ENCODE peak calls at places on chromosome 2, in nine cellular contexts. One of them, this sample, is unnamed.

GRCh38 chr2:3263487-3263886 is 114.1 kb downstream of the EIPR1 start:
- DNase-seq in fibroblast of the aortic adventitia: no peak
- DNase-seq in choroid plexus epithelial cell: no peak
- DNase-seq in OCI-LY7: no peak
- DNase-seq in hepatocyte: no peak
- DNase-seq in astrocyte of the spinal cord: no peak
- DNase-seq in NB4: no peak
- DNase-seq in fibroblast of lung: no peak
- DNase-seq in bronchial epithelial cell: no peak
- DNase-seq in this sample: no peak

GRCh38 chr2:15166878-15167277 is 394.3 kb downstream of the NBAS start:
- DNase-seq in fibroblast of lung: no peak
- DNase-seq in hepatocyte: no peak
- DNase-seq in NB4: no peak
- DNase-seq in bronchial epithelial cell: no peak
- DNase-seq in OCI-LY7: no peak
- DNase-seq in choroid plexus epithelial cell: no peak
- DNase-seq in astrocyte of the spinal cord: no peak
- DNase-seq in fibroblast of the aortic adventitia: no peak
- DNase-seq in this sample: no peak

GRCh38 chr2:158191569-158191968 is 89.9 kb downstream of the UPP2 start:
- DNase-seq in astrocyte of the spinal cord: no peak
- DNase-seq in hepatocyte: no peak
- DNase-seq in fibroblast of the aortic adventitia: peak; percentile 6
- DNase-seq in bronchial epithelial cell: no peak
- DNase-seq in choroid plexus epithelial cell: peak; percentile 55
- DNase-seq in OCI-LY7: no peak
- DNase-seq in fibroblast of lung: no peak
- DNase-seq in NB4: no peak
- DNase-seq in this sample: no peak

GRCh38 chr2:130355578-130356431 is at the start of gene PTPN18:
- DNase-seq in choroid plexus epithelial cell: peak; percentile 89
- DNase-seq in hepatocyte: peak; percentile 94
- DNase-seq in bronchial epithelial cell: peak; percentile 65
- DNase-seq in fibroblast of lung: peak; percentile 84
- DNase-seq in NB4: peak; percentile 83
- DNase-seq in astrocyte of the spinal cord: peak; percentile 86
- DNase-seq in fibroblast of the aortic adventitia: peak; percentile 82
- DNase-seq in OCI-LY7: peak; percentile 68
- DNase-seq in this sample: peak; percentile 92

GRCh38 chr2:10356459-10356851 is 53.8 kb downstream of the HPCAL1 start:
- DNase-seq in OCI-LY7: no peak
- DNase-seq in fibroblast of the aortic adventitia: no peak
- DNase-seq in hepatocyte: no peak
- DNase-seq in astrocyte of the spinal cord: no peak
- DNase-seq in fibroblast of lung: no peak
- DNase-seq in bronchial epithelial cell: no peak
- DNase-seq in NB4: no peak
- DNase-seq in choroid plexus epithelial cell: no peak
- DNase-seq in this sample: no peak

GRCh38 chr2:172806426-172807008 is 70.9 kb downstream of the RAPGEF4 start:
- DNase-seq in fibroblast of lung: peak; percentile 76
- DNase-seq in choroid plexus epithelial cell: peak; percentile 77
- DNase-seq in NB4: peak; percentile 68
- DNase-seq in astrocyte of the spinal cord: peak; percentile 74
- DNase-seq in fibroblast of the aortic adventitia: peak; percentile 75
- DNase-seq in bronchial epithelial cell: peak; percentile 57
- DNase-seq in OCI-LY7: peak; percentile 44
- DNase-seq in hepatocyte: peak; percentile 60
- DNase-seq in this sample: peak; percentile 30

GRCh38 chr2:18701981-18702380 is 112.6 kb upstream of the NT5C1B start:
- DNase-seq in bronchial epithelial cell: peak; percentile 76
- DNase-seq in hepatocyte: no peak
- DNase-seq in NB4: no peak
- DNase-seq in astrocyte of the spinal cord: peak; percentile 78
- DNase-seq in fibroblast of the aortic adventitia: peak; percentile 51
- DNase-seq in OCI-LY7: no peak
- DNase-seq in fibroblast of lung: no peak
- DNase-seq in choroid plexus epithelial cell: peak; percentile 62
- DNase-seq in this sample: peak; percentile 81

GRCh38 chr2:238742664-238743063 is 105.2 kb upstream of the TWIST2 start:
- DNase-seq in choroid plexus epithelial cell: no peak
- DNase-seq in bronchial epithelial cell: no peak
- DNase-seq in astrocyte of the spinal cord: no peak
- DNase-seq in NB4: no peak
- DNase-seq in OCI-LY7: no peak
- DNase-seq in hepatocyte: no peak
- DNase-seq in fibroblast of lung: no peak
- DNase-seq in fibroblast of the aortic adventitia: no peak
- DNase-seq in this sample: no peak

GRCh38 chr2:238761802-238762373 is 86.0 kb upstream of the TWIST2 start:
- DNase-seq in astrocyte of the spinal cord: peak; percentile 28
- DNase-seq in fibroblast of the aortic adventitia: peak; percentile 42
- DNase-seq in fibroblast of lung: peak; percentile 32
- DNase-seq in OCI-LY7: no peak
- DNase-seq in bronchial epithelial cell: no peak
- DNase-seq in hepatocyte: peak; percentile 54
- DNase-seq in choroid plexus epithelial cell: peak; percentile 45
- DNase-seq in NB4: peak; percentile 56
- DNase-seq in this sample: peak; percentile 26

GRCh38 chr2:11788725-11789124 is 42.3 kb downstream of the LPIN1 start:
- DNase-seq in OCI-LY7: no peak
- DNase-seq in choroid plexus epithelial cell: no peak
- DNase-seq in fibroblast of the aortic adventitia: no peak
- DNase-seq in hepatocyte: no peak
- DNase-seq in NB4: no peak
- DNase-seq in fibroblast of lung: no peak
- DNase-seq in bronchial epithelial cell: no peak
- DNase-seq in astrocyte of the spinal cord: no peak
- DNase-seq in this sample: no peak

DNA sequence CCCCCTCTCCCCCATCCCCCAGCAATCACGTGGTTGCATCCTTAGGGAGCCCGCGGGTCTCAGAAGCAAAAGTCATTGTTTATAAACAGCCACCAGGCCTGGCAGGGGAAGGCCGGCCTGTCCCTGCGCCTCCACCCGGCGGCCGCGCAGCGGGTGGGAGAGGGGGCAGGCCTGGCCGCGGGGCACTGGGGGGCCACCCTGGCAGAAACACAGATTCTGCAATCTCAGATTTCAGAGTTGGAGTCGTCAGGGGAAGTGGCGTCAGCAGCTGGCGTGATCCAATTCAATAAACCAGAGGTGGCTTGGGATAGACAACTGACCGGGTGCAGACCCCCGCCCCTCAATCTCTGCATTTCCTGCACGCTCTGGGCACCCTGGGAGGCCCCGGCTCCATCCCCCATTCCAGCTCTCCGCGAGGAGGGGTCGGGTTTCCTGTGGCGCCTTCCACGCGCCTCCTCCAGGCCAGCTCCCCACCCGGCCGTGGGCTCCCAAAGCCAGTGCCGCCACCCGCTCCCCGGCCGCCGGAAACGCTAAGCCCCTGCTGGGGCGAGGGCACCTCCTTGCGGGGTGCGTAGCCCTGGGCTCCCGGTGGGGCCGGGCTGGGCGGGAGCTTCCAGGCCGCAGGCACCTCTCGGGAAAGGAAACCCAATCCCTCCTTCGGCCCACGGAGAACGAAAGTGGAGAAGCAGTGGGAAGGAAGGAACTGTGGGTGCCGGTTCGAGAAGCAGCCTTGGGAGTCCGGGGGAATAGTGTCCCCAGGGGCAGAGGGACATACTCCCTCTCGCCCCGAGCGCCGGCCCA is 1.1 kb downstream of the BIN1 start:
- DNase-seq in choroid plexus epithelial cell: peak; percentile 60
- DNase-seq in fibroblast of lung: peak; percentile 69
- DNase-seq in OCI-LY7: no peak
- DNase-seq in NB4: no peak
- DNase-seq in bronchial epithelial cell: no peak
- DNase-seq in hepatocyte: peak; percentile 76
- DNase-seq in fibroblast of the aortic adventitia: peak; percentile 56
- DNase-seq in astrocyte of the spinal cord: peak; percentile 69
- DNase-seq in this sample: peak; percentile 43
- TF ChIP-seq CTCF in choroid plexus epithelial cell: no peak
- TF ChIP-seq CTCF in fibroblast of lung: no peak
- TF ChIP-seq CTCF in OCI-LY7: no peak
- TF ChIP-seq CTCF in NB4: no peak
- TF ChIP-seq CTCF in bronchial epithelial cell: no peak
- TF ChIP-seq CTCF in hepatocyte: no peak
- TF ChIP-seq CTCF in fibroblast of the aortic adventitia: no peak
- TF ChIP-seq CTCF in astrocyte of the spinal cord: peak; percentile 2
- TF ChIP-seq CTCF in this sample: no peak

GRCh38 chr2:235964787-235965390 is 203.3 kb downstream of the GBX2 start:
- DNase-seq in fibroblast of lung: no peak
- DNase-seq in NB4: peak; percentile 51
- DNase-seq in OCI-LY7: no peak
- DNase-seq in hepatocyte: no peak
- DNase-seq in astrocyte of the spinal cord: no peak
- DNase-seq in fibroblast of the aortic adventitia: no peak
- DNase-seq in choroid plexus epithelial cell: no peak
- DNase-seq in bronchial epithelial cell: no peak
- DNase-seq in this sample: no peak

GRCh38 chr2:235961711-235962110 is 206.5 kb downstream of the GBX2 start:
- DNase-seq in fibroblast of lung: no peak
- DNase-seq in astrocyte of the spinal cord: no peak
- DNase-seq in OCI-LY7: no peak
- DNase-seq in fibroblast of the aortic adventitia: no peak
- DNase-seq in bronchial epithelial cell: no peak
- DNase-seq in choroid plexus epithelial cell: no peak
- DNase-seq in NB4: no peak
- DNase-seq in hepatocyte: no peak
- DNase-seq in this sample: no peak

GRCh38 chr2:235966396-235966795 is 201.8 kb downstream of the GBX2 start:
- DNase-seq in bronchial epithelial cell: no peak
- DNase-seq in OCI-LY7: no peak
- DNase-seq in NB4: peak; percentile 95
- DNase-seq in hepatocyte: no peak
- DNase-seq in fibroblast of the aortic adventitia: no peak
- DNase-seq in choroid plexus epithelial cell: no peak
- DNase-seq in fibroblast of lung: no peak
- DNase-seq in astrocyte of the spinal cord: no peak
- DNase-seq in this sample: no peak

GRCh38 chr2:235966932-235967331 is 201.3 kb downstream of the GBX2 start:
- DNase-seq in fibroblast of lung: no peak
- DNase-seq in hepatocyte: no peak
- DNase-seq in bronchial epithelial cell: no peak
- DNase-seq in choroid plexus epithelial cell: no peak
- DNase-seq in astrocyte of the spinal cord: no peak
- DNase-seq in OCI-LY7: no peak
- DNase-seq in fibroblast of the aortic adventitia: no peak
- DNase-seq in NB4: no peak
- DNase-seq in this sample: no peak

DNA sequence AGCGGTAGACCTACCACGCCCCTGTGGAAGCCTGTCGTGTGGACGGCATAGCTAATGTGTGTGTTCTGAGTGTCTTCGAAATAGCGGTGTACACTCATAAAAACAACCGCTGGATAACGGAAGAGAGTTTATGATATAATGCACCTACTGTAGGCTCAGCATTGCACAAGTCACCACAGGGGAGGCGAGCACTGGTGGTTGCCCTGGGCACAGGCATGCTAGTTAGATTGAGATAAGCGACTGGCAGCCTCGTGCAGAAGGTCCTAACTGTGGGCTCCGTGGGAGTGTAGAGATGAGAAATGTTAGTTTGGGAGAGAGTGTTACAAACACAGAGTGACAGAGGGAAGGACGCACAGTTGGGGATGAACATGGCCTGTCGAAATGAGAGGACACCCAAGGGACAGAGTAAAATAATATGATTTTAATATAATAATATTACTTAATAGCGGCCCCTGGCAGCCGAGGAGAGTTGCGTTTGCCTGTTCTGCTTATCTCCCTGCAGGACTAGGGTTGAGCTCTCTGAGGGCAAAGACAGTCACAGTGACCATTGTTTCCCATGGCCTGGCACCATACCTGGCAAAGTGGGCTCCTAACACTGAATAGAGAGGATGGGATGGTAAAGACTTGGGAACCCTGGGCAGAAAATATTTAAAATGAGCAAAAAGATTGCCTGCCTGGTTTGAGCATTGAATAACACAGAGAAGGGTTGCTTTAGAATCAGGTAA is 204.2 kb downstream of the GBX2 start:
- DNase-seq in choroid plexus epithelial cell: no peak
- DNase-seq in hepatocyte: no peak
- DNase-seq in OCI-LY7: no peak
- DNase-seq in fibroblast of the aortic adventitia: no peak
- DNase-seq in NB4: peak; percentile 99
- DNase-seq in bronchial epithelial cell: no peak
- DNase-seq in fibroblast of lung: no peak
- DNase-seq in astrocyte of the spinal cord: no peak
- DNase-seq in this sample: no peak
- H3K4me3 ChIP-seq in choroid plexus epithelial cell: no peak overlapping the region
- H3K4me3 ChIP-seq in hepatocyte: no peak overlapping the region
- H3K4me3 ChIP-seq in OCI-LY7: no peak overlapping the region
- H3K4me3 ChIP-seq in fibroblast of the aortic adventitia: no peak overlapping the region
- H3K4me3 ChIP-seq in NB4: peak overlapping the region; percentile 46
- H3K4me3 ChIP-seq in bronchial epithelial cell: no peak overlapping the region
- H3K4me3 ChIP-seq in fibroblast of lung: no peak overlapping the region
- H3K4me3 ChIP-seq in astrocyte of the spinal cord: no peak overlapping the region
- H3K4me3 ChIP-seq in this sample: no peak overlapping the region

DNA sequence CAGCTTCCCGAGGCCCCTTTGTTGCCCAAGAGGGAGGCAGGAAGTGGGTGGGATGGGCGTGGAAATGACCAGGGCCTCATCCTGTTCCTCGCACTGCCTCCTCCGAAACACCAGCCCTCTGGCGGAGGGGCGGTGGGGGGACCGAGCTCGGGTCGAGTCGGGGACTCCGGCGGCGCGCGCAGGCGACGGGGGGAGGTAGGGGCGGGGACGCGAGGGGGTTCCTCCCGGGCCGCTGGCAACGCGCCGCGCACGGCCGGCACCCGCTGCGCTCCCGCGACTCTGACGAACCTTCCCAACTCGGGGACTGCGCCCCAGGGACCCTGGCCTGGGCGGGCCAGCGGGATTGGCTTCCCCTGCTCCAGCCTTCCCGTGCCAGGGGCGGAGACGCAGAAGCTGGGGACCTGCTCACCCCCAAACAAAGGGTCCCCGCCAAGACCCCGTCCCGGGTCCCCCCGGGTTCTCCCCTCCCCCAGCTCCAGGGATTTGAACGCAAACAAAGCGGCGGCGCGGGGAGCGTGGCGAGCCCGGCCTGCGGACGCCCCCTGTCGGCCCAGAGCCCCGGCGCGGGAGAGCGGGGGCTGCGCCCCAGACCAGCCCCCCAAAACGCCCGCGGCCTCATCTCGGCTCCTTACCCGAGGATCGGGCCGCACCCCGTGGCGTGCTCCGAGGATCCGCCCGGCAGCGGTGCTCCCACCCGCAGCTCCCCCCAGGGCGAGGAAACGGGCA is 1.2 kb downstream of the SEMA4C start:
- DNase-seq in choroid plexus epithelial cell: peak; percentile 95
- DNase-seq in fibroblast of lung: peak; percentile 95
- DNase-seq in fibroblast of the aortic adventitia: peak; percentile 88
- DNase-seq in NB4: peak; percentile 96
- DNase-seq in OCI-LY7: no peak
- DNase-seq in astrocyte of the spinal cord: peak; percentile 91
- DNase-seq in bronchial epithelial cell: peak; percentile 61
- DNase-seq in hepatocyte: peak; percentile 94
- DNase-seq in this sample: peak; percentile 97
- TF ChIP-seq CTCF in choroid plexus epithelial cell: peak; percentile 41
- TF ChIP-seq CTCF in fibroblast of lung: peak; percentile 41
- TF ChIP-seq CTCF in fibroblast of the aortic adventitia: peak; percentile 41
- TF ChIP-seq CTCF in NB4: peak; percentile 46
- TF ChIP-seq CTCF in OCI-LY7: peak; percentile 75
- TF ChIP-seq CTCF in astrocyte of the spinal cord: peak; percentile 62
- TF ChIP-seq CTCF in bronchial epithelial cell: peak; percentile 71
- TF ChIP-seq CTCF in hepatocyte: peak; percentile 76
- TF ChIP-seq CTCF in this sample: peak; percentile 58

GRCh38 chr2:56333812-56334485 is 150.2 kb downstream of the CCDC85A start:
- DNase-seq in hepatocyte: no peak
- DNase-seq in bronchial epithelial cell: no peak
- DNase-seq in fibroblast of the aortic adventitia: no peak
- DNase-seq in choroid plexus epithelial cell: no peak
- DNase-seq in fibroblast of lung: no peak
- DNase-seq in astrocyte of the spinal cord: no peak
- DNase-seq in OCI-LY7: no peak
- DNase-seq in NB4: no peak
- DNase-seq in this sample: no peak
- H3K4me3 ChIP-seq in hepatocyte: no peak overlapping the region
- H3K4me3 ChIP-seq in bronchial epithelial cell: no peak overlapping the region
- H3K4me3 ChIP-seq in fibroblast of the aortic adventitia: no peak overlapping the region
- H3K4me3 ChIP-seq in choroid plexus epithelial cell: no peak overlapping the region
- H3K4me3 ChIP-seq in fibroblast of lung: no peak overlapping the region
- H3K4me3 ChIP-seq in astrocyte of the spinal cord: no peak overlapping the region
- H3K4me3 ChIP-seq in OCI-LY7: no peak overlapping the region
- H3K4me3 ChIP-seq in NB4: no peak overlapping the region
- H3K4me3 ChIP-seq in this sample: no peak overlapping the region